ENCODE peak calls at places on chromosomes 2 and 18, in ten cellular contexts. Q is heart left ventricle, F is AG09309, T is NB4, S is stomach, A is psoas muscle, L is tibial nerve, V is spleen, E is esophagus squamous epithelium, H is BE2C. I is an unnamed sample.

GRCh38 chr18:72871091-72871490 is 3.3 kb upstream of the NETO1 start:
- DNase-seq in Q (no peak), T (no peak), V (no peak), E (no peak), F (peak; percentile 74), S (no peak), A (no peak), L (no peak), H (no peak), I (peak; percentile 66)

GRCh38 chr2:128746356-128746755 is 427.7 kb upstream of the HS6ST1 start:
- DNase-seq in Q (no peak), S (no peak), L (no peak), T (peak; percentile 57), H (no peak), V (no peak), E (no peak), F (no peak), A (no peak), I (peak; percentile 82)

GRCh38 chr2:64153811-64154210 is 9.6 kb upstream of the PELI1 start:
- DNase-seq in L (no peak), E (no peak), Q (no peak), F (no peak), S (no peak), A (no peak), H (peak; percentile 24), T (no peak), V (no peak), I (no peak)

GRCh38 chr2:172693037-172693436 is 42.6 kb upstream of the RAPGEF4 start:
- DNase-seq in T (peak; percentile 92), A (no peak), E (no peak), Q (no peak), V (no peak), H (peak; percentile 16), F (peak; percentile 98), L (no peak), S (peak; percentile 51), I (peak; percentile 99)

GRCh38 chr2:17306706-17307105 is 211.5 kb downstream of the RAD51AP2 start:
- DNase-seq in Q (no peak), H (no peak), S (no peak), E (no peak), V (no peak), F (no peak), A (no peak), L (no peak), T (no peak), I (no peak)

GRCh38 chr18:22166070-22166972 is 3.1 kb upstream of the GATA6 start:
- DNase-seq in F (no peak), V (peak; percentile 78), H (no peak), L (no peak), T (no peak), S (peak; percentile 69), E (no peak), Q (peak; percentile 80), A (no peak), I (no peak)

GRCh38 chr18:61199131-61199903 is 133.9 kb upstream of the CDH20 start:
- DNase-seq in A (no peak), F (no peak), V (no peak), T (no peak), L (no peak), Q (no peak), S (no peak), E (no peak), H (no peak), I (no peak)

GRCh38 chr2:263774-264492 is at the start of gene SH3YL1:
- DNase-seq in F (no peak), A (peak; percentile 63), Q (peak; percentile 68), V (peak; percentile 92), H (no peak), L (no peak), E (no peak), S (peak; percentile 87), T (peak; percentile 38), I (peak; percentile 83)

GRCh38 chr2:146821836-146822316 is 1023.0 kb upstream of the ACVR2A start:
- DNase-seq in Q (no peak), F (no peak), S (no peak), V (no peak), L (no peak), A (no peak), E (no peak), T (no peak), H (no peak), I (peak; percentile 28)

GRCh38 chr2:19312949-19313348 is 45.5 kb downstream of the OSR1 start:
- DNase-seq in V (no peak), A (no peak), T (peak; percentile 30), Q (no peak), L (no peak), F (no peak), H (no peak), E (no peak), S (peak; percentile 28), I (peak; percentile 39)

GRCh38 chr2:180872256-180872655 is 108.1 kb upstream of the UBE2E3 start:
- DNase-seq in V (no peak), L (no peak), F (no peak), S (no peak), T (no peak), E (no peak), A (no peak), H (no peak), Q (no peak), I (no peak)

GRCh38 chr18:58334061-58334460 is 290.0 kb downstream of the NEDD4L start:
- DNase-seq in A (no peak), L (no peak), Q (no peak), H (no peak), T (no peak), V (no peak), F (no peak), S (no peak), E (no peak), I (no peak)

GRCh38 chr2:121201796-121202195 is 83.2 kb downstream of the TFCP2L1 start:
- DNase-seq in T (no peak), S (no peak), V (peak; percentile 51), H (no peak), E (no peak), A (peak; percentile 3), F (no peak), L (no peak), Q (no peak), I (no peak)

GRCh38 chr2:108579631-108580030 is 45.4 kb downstream of the LIMS1 start:
- DNase-seq in F (no peak), S (no peak), V (peak; percentile 81), H (no peak), A (peak; percentile 61), E (no peak), Q (no peak), L (no peak), T (no peak), I (no peak)

DNA sequence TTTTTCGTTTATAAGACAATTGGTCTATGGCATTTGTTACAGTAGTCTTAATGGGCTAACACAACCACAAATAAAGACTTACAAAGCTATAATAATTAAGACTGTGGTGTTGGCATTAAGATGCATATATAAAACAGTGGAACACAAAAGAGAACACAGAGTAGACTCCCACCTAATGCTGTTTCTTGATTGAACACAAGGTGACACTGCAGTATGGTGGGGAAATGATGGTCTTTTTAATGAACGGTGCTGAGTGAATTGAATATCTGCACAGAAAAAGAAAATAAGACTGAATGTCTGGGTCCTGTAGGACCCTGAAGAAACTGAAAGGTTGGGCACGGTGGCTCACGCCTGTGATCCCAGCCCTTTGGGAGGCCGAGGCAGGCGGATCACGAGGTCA is 1136.6 kb upstream of the NXPH2 start:
- DNase-seq in L (no peak), F (no peak), A (no peak), H (no peak), Q (no peak), T (no peak), S (no peak), V (no peak), E (no peak), I (no peak)
- TF ChIP-seq CTCF in L (no peak), F (no peak), A (no peak), H (peak; percentile 38), Q (no peak), T (no peak), S (no peak), V (no peak), E (no peak), I (no peak)

GRCh38 chr2:230267059-230267458 is 41.5 kb downstream of the SP140 start:
- DNase-seq in S (no peak), E (no peak), V (no peak), A (no peak), H (no peak), F (no peak), L (no peak), T (no peak), Q (no peak), I (no peak)
- H3K4me3 ChIP-seq in S (no peak overlapping the region), E (no peak overlapping the region), V (no peak overlapping the region), A (no peak overlapping the region), H (no peak overlapping the region), F (no peak overlapping the region), L (no peak overlapping the region), T (no peak overlapping the region), Q (no peak overlapping the region), I (no peak overlapping the region)

GRCh38 chr2:69767034-69767433 is 25.1 kb downstream of the ANXA4 start:
- DNase-seq in E (no peak), Q (no peak), S (no peak), V (no peak), T (no peak), L (no peak), H (no peak), A (no peak), F (peak; percentile 71), I (no peak)
- TF ChIP-seq CTCF in E (no peak), Q (no peak), S (no peak), V (no peak), T (no peak), L (no peak), H (no peak), A (no peak), F (peak; percentile 35), I (no peak)

GRCh38 chr2:230418341-230419016 is 2.5 kb downstream of the SP100 start:
- DNase-seq in E (no peak), L (no peak), V (no peak), S (no peak), A (no peak), T (peak; percentile 43), H (no peak), Q (no peak), F (peak; percentile 44), I (peak; percentile 33)
- H3K4me3 ChIP-seq in E (peak overlapping the region; percentile 62), L (peak overlapping the region; percentile 56), V (peak overlapping the region; percentile 72), S (peak overlapping the region; percentile 66), A (peak overlapping the region; percentile 76), T (peak overlapping the region; percentile 96), H (no peak overlapping the region), Q (peak overlapping the region; percentile 6), F (peak overlapping the region; percentile 21), I (no peak overlapping the region)

I was measured in epithelial cell of esophagus.